ENCODE peak calls at places on chromosomes 12 and 14, in four cellular contexts. E is GM12878, S is hepatocyte, T is HCT116. K is an unnamed sample.

GRCh38 chr14:95514131-95515079 is 2.0 kb downstream of the SYNE3 start:
- DNase-seq in S (no peak), T (no peak), E (no peak), K (no peak)

GRCh38 chr14:26191666-26192065 is 406.2 kb downstream of the NOVA1 start:
- DNase-seq in S (no peak), E (no peak), T (no peak), K (no peak)

GRCh38 chr12:124613151-124613585 is 45.8 kb upstream of the NCOR2 start:
- DNase-seq in S (peak; percentile 53), E (no peak), T (no peak), K (peak; percentile 41)

GRCh38 chr12:75812341-75813018 is 219.1 kb downstream of the PHLDA1 start:
- DNase-seq in E (no peak), S (peak; percentile 8), T (no peak), K (no peak)

GRCh38 chr12:29012673-29013072 is 136.4 kb upstream of the FAR2 start:
- DNase-seq in T (no peak), E (no peak), S (no peak), K (no peak)

GRCh38 chr14:85195872-85196477 is 334.0 kb upstream of the FLRT2 start:
- DNase-seq in E (no peak), S (no peak), T (no peak), K (no peak)

GRCh38 chr12:168763-169525 is 45.0 kb downstream of the SLC6A12 start:
- DNase-seq in T (no peak), E (no peak), S (no peak), K (no peak)

GRCh38 chr12:120055231-120055630 is 61.3 kb downstream of the RAB35 start:
- DNase-seq in T (no peak), E (no peak), S (no peak), K (peak; percentile 73)

GRCh38 chr12:65500121-65500846 is 221.8 kb downstream of the MSRB3 start:
- DNase-seq in S (no peak), E (no peak), T (peak; percentile 93), K (no peak)

GRCh38 chr14:35122696-35123387 is 490 bp downstream of the PRORP start:
- DNase-seq in E (no peak), T (no peak), S (peak; percentile 62), K (no peak)

GRCh38 chr12:5087831-5088554 is 44.3 kb downstream of the KCNA5 start:
- DNase-seq in T (no peak), E (no peak), S (no peak), K (no peak)

GRCh38 chr12:94644622-94645021 is 5.7 kb downstream of the TMCC3 start:
- DNase-seq in E (peak; percentile 49), S (no peak), T (no peak), K (peak; percentile 94)

GRCh38 chr12:10601860-10602259 is 11.5 kb downstream of the MAGOHB start:
- DNase-seq in S (no peak), T (no peak), E (no peak), K (no peak)

GRCh38 chr12:90945070-90945649 is 9.8 kb downstream of the CCER1 start:
- DNase-seq in S (peak; percentile 57), T (peak; percentile 21), E (no peak), K (peak; percentile 44)

GRCh38 chr14:51846631-51847488 is 13.6 kb upstream of the GNG2 start:
- DNase-seq in E (peak; percentile 93), S (peak; percentile 28), T (no peak), K (no peak)

DNA sequence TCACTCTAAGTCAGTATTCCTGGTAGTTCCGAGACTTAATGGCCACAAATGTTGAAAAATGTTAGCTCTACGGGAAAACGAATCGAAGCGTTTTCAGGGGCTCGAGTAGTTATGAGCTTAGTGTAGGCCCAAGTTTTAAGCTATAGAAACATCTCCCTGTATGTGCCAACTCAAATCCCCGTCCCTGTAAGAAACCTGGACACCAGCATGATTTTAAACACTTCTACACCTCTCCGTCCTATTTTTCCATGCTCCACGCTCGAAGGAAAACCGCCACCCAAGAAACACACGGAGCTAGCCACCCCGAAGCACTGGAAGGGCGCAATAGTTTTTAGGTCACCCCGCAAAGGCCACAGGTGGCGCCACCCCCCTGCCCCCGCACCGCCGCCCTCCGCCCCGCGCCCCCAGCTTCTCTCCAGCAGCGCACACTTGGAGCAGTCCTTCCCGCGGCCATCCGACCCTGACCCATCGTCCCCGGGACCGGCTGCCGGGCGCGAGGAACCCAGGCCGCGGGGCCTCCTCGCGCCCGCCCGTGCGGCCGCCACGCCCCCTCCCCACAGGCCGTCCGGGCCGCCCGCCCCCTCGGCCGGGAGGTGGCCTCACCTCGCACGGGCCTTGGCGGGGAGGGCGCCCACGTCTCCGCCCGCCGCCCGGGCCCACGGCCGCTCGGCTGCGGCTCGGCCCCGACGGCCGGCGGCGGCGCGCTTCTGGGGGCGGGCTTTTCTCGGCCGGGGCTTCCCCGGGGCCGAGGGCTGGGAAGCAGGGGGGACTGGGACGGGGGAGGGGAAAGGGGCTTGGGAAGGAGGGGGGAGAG is 519 bp downstream of the R3HDM2 start:
- DNase-seq in T (no peak), E (no peak), S (no peak), K (no peak)
- TF ChIP-seq CTCF in T (no peak), E (no peak), S (peak; percentile 24), K (no peak)

GRCh38 chr14:99035268-99035667 is 236.7 kb downstream of the BCL11B start:
- DNase-seq in S (peak; percentile 21), T (no peak), E (no peak), K (no peak)
- H3K4me2 ChIP-seq in S (no peak overlapping the region), T (peak overlapping the region; percentile 61), E (no peak overlapping the region), K (no peak overlapping the region)

GRCh38 chr14:32932921-32933622 is 5.6 kb upstream of the NPAS3 start:
- DNase-seq in S (no peak), T (no peak), E (no peak), K (no peak)

GRCh38 chr14:32934891-32935633 is 3.6 kb upstream of the NPAS3 start:
- DNase-seq in S (no peak), T (no peak), E (no peak), K (no peak)

GRCh38 chr14:32933943-32934890 is 4.5 kb upstream of the NPAS3 start:
- DNase-seq in S (peak; percentile 45), E (no peak), T (no peak), K (no peak)

GRCh38 chr14:32932302-32932920 is 6.3 kb upstream of the NPAS3 start:
- DNase-seq in S (no peak), T (no peak), E (no peak), K (no peak)

GRCh38 chr14:32933623-32933942 is 5.1 kb upstream of the NPAS3 start:
- DNase-seq in T (no peak), S (no peak), E (no peak), K (no peak)
- H3K27me3 ChIP-seq in T (no peaks in the 10 kb centered on the region), S (peaks cover 94% of the 10 kb centered on the region), E (peaks cover 3% of the 10 kb centered on the region), K (peaks cover 39% of the 10 kb centered on the region)

GRCh38 chr14:105385698-105386365 is 12.5 kb upstream of the TEX22 start:
- DNase-seq in E (no peak), S (no peak), T (no peak), K (no peak)

GRCh38 chr14:105385322-105385637 is 13.1 kb upstream of the TEX22 start:
- DNase-seq in S (no peak), T (no peak), E (no peak), K (no peak)

GRCh38 chr14:105387530-105387922 is 10.8 kb upstream of the TEX22 start:
- DNase-seq in T (no peak), S (no peak), E (no peak), K (no peak)

GRCh38 chr14:105388110-105388951 is 10.0 kb upstream of the TEX22 start:
- DNase-seq in E (no peak), S (no peak), T (no peak), K (no peak)

DNA sequence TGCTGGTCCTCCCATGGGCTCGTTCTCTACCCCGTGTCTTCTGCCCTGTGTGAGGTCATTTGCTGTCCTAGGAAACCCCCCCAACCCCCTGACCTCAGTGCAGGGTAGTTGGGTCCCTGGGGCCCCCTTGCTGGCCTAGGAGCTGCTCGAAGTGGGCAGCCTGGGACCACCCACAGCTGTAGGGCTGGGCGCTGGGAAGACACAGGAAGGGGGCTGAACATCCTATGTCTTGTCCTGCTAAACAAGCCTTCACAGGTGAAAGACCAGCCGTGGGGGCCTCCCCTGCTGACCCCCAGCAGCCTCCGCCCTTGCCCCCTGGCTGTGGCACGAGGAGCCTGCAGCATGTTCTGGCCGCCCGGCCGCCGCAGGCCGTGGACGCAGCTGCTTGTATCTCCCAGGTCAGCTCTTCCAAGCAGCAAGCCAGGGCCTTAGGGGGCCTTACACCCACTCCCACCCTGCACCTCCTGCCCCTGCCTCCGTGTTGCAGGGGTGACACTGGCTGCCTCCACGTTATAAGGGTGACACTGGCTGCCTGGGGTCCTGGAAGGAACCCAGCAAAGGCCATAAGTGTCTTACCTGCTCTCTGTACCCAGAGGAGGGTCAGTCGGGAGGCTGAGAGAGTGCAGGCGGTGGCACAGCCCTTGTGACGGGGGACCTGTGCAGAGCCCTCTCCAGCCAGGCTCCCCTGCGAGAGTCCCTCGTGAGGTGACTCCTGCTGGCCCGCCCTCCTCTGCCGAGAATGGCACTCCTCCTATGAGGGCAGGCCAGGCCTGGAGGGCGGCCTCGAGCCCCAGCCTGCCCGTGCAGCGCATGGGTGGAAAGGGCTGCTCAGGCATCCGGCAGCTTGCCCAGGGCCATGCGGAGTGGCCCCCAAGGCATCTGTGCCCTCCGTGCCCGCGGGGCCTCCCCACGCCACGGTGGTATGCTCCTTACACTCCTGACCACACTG is 11.5 kb upstream of the TEX22 start:
- DNase-seq in T (no peak), S (no peak), E (no peak), K (no peak)
- TF ChIP-seq CTCF in T (no peak), S (no peak), E (no peak), K (no peak)

GRCh38 chr14:61652526-61653262 is 42.6 kb upstream of the HIF1A start:
- DNase-seq in S (peak; percentile 18), T (no peak), E (no peak), K (no peak)
- H3K4me2 ChIP-seq in S (no peak overlapping the region), T (no peak overlapping the region), E (no peak overlapping the region), K (no peak overlapping the region)

GRCh38 chr12:113449299-113449698 is 22.4 kb downstream of the LHX5 start:
- DNase-seq in S (no peak), E (no peak), T (no peak), K (no peak)

GRCh38 chr12:113448874-113449273 is 22.8 kb downstream of the LHX5 start:
- DNase-seq in S (no peak), E (no peak), T (no peak), K (no peak)

GRCh38 chr12:113443030-113443539 is 20.9 kb downstream of the SDSL start:
- DNase-seq in E (no peak), S (no peak), T (no peak), K (no peak)

GRCh38 chr12:113449839-113450238 is 21.8 kb downstream of the LHX5 start:
- DNase-seq in E (no peak), S (no peak), T (no peak), K (no peak)

DNA sequence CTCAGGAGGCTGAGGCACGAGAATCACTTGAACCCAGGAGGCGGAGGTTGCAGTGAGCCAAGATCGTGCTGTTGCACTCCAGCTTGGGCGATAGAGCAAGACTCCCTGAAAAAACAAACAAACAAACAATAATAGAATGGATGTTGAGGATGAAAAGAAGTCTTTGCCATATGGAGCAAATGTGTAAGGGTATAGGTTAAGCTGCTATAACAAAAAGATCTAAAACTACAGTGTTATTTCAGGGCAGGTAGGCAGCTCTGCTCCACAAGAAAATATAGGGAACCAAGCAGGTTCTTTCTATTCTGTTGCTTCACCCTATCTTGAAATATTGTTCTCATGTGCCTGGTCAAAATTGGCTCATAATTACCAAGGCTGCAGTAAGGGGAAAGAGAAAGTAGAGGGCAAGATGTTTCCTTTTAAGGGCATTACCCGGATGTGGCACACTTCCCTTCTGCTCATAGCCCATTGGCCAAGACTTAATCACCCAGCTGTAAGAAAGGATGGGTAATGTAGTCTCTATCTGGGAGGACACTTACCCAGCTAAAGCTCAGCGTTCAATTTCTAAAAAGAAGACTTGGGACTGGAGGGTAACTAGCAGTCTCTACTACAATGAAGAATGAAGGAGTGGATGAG is 23.5 kb downstream of the SDSL start:
- DNase-seq in S (no peak), T (no peak), E (no peak), K (no peak)
- H3K27me3 ChIP-seq in S (peaks cover 4% of the 10 kb centered on the region), T (no peaks in the 10 kb centered on the region), E (no peaks in the 10 kb centered on the region), K (peaks cover 6% of the 10 kb centered on the region)